ENCODE peak calls at places on chromosomes 6 and 20, in six cellular contexts. E is HFFc6, Q is GM13977, F is neuronal stem cell, Z is fibroblast of the conjunctiva, B is NCI-H82. X is an unnamed sample.

GRCh38 chr6:3410385-3411360 is 46.2 kb downstream of the SLC22A23 start:
- DNase-seq in E (peak), Q (peak), F (peak), Z (peak), B (peak), X (peak)

GRCh38 chr6:34092631-34093030 is 53.3 kb downstream of the GRM4 start:
- DNase-seq in E (no peak), Q (no peak), F (no peak), Z (no peak), B (no peak), X (no peak)

GRCh38 chr6:8182209-8182845 is 80.0 kb upstream of the EEF1E1 start:
- DNase-seq in E (no peak), Q (no peak), F (no peak), Z (peak), B (no peak), X (no peak)

GRCh38 chr20:2349801-2350200 is 30.9 kb upstream of the TGM6 start:
- DNase-seq in E (peak), Q (no peak), F (no peak), Z (no peak), B (peak), X (no peak)

GRCh38 chr6:29107758-29108157 is at the start of gene OR2J3:
- DNase-seq in E (no peak), Q (no peak), F (no peak), Z (no peak), B (peak), X (no peak)

GRCh38 chr6:41780623-41781301 is at the start of gene PRICKLE4:
- DNase-seq in E (no peak), Q (no peak), F (peak), Z (no peak), B (peak), X (no peak)

GRCh38 chr6:75449625-75450206 is 43.9 kb downstream of the FILIP1 start:
- DNase-seq in E (peak), Q (no peak), F (no peak), Z (no peak), B (no peak), X (no peak)

GRCh38 chr6:63802606-63803206 is 167.1 kb downstream of the PHF3 start:
- DNase-seq in E (peak), Q (peak), F (no peak), Z (peak), B (peak), X (no peak)

GRCh38 chr6:22194188-22194921 is 102.5 kb downstream of the PRL start:
- DNase-seq in E (no peak), Q (peak), F (no peak), Z (no peak), B (no peak), X (no peak)

GRCh38 chr6:23031986-23032385 is 462.6 kb downstream of the HDGFL1 start:
- DNase-seq in E (no peak), Q (no peak), F (no peak), Z (no peak), B (no peak), X (no peak)

GRCh38 chr6:128697392-128697689 is 176.9 kb upstream of the PTPRK start:
- DNase-seq in E (no peak), Q (no peak), F (no peak), Z (no peak), B (no peak), X (no peak)

GRCh38 chr20:5674176-5674660 is 76.0 kb upstream of the SHLD1 start:
- DNase-seq in E (no peak), Q (peak), F (no peak), Z (no peak), B (no peak), X (peak)

GRCh38 chr6:101572627-101573026 is 179.1 kb downstream of the GRIK2 start:
- DNase-seq in E (no peak), Q (no peak), F (no peak), Z (no peak), B (no peak), X (no peak)

GRCh38 chr6:114344216-114344970 is 1.6 kb upstream of the HS3ST5 start:
- DNase-seq in E (no peak), Q (peak), F (no peak), Z (no peak), B (no peak), X (no peak)

GRCh38 chr6:71194730-71195129 is 93.9 kb upstream of the OGFRL1 start:
- DNase-seq in E (peak), Q (no peak), F (no peak), Z (peak), B (no peak), X (no peak)

GRCh38 chr6:87282743-87283142 is 39.6 kb upstream of the SMIM8 start:
- DNase-seq in E (no peak), Q (no peak), F (no peak), Z (no peak), B (no peak), X (no peak)

GRCh38 chr20:15289337-15289736 is 951.9 kb upstream of the FLRT3 start:
- DNase-seq in E (no peak), Q (no peak), F (no peak), Z (no peak), B (no peak), X (no peak)

GRCh38 chr6:127938701-127939100 is 37.8 kb upstream of the THEMIS start:
- DNase-seq in E (peak), Q (no peak), F (no peak), Z (peak), B (no peak), X (no peak)

GRCh38 chr20:19074828-19075516 is 137.5 kb upstream of the SLC24A3 start:
- DNase-seq in E (no peak), Q (peak), F (no peak), Z (no peak), B (no peak), X (no peak)

GRCh38 chr6:107670792-107671199 is 153.3 kb downstream of the SCML4 start:
- DNase-seq in E (no peak), Q (no peak), F (no peak), Z (no peak), B (peak), X (peak)

GRCh38 chr6:322940-323729 is 30.8 kb downstream of the DUSP22 start:
- DNase-seq in E (no peak), Q (no peak), F (no peak), Z (no peak), B (no peak), X (no peak)

GRCh38 chr20:51639206-51639832 is 96.8 kb upstream of the NFATC2 start:
- DNase-seq in E (peak), Q (no peak), F (peak), Z (peak), B (peak), X (peak)

GRCh38 chr6:79775222-79775621 is 144.1 kb downstream of the SH3BGRL2 start:
- DNase-seq in E (no peak), Q (no peak), F (no peak), Z (no peak), B (no peak), X (no peak)

X was measured in B cell.